ENCODE peak calls at places on chromosomes 5 and 9, in six cellular contexts. P, M, Q, I, N and X are unnamed samples.

GRCh38 chr9:92293075-92293354 is 482 bp downstream of the IARS1 start:
- DNase-seq in P (no peak), M (no peak), Q (no peak), I (no peak), N (no peak), X (no peak)

GRCh38 chr9:32722704-32723103 is 60.6 kb upstream of the TMEM215 start:
- DNase-seq in P (no peak), M (no peak), Q (no peak), I (no peak), N (no peak), X (no peak)

GRCh38 chr5:155260798-155261197 is 247.2 kb downstream of the KIF4B start:
- DNase-seq in P (no peak), M (no peak), Q (no peak), I (no peak), N (peak; percentile 72), X (no peak)

GRCh38 chr5:54415896-54416640 is 39.4 kb upstream of the HSPB3 start:
- DNase-seq in P (peak; percentile 69), M (no peak), Q (no peak), I (no peak), N (no peak), X (no peak)

GRCh38 chr5:54701179-54701578 is 183.6 kb downstream of the SNX18 start:
- DNase-seq in P (peak; percentile 57), M (no peak), Q (no peak), I (no peak), N (no peak), X (no peak)

GRCh38 chr9:111036946-111037743 is 1.1 kb downstream of the LPAR1 start:
- DNase-seq in P (no peak), M (no peak), Q (no peak), I (no peak), N (no peak), X (no peak)

GRCh38 chr9:19404278-19405075 is 4.3 kb upstream of the ACER2 start:
- DNase-seq in P (peak; percentile 94), M (no peak), Q (no peak), I (no peak), N (no peak), X (no peak)

GRCh38 chr5:149380466-149381121 is 1.5 kb upstream of the IL17B start:
- DNase-seq in P (no peak), M (no peak), Q (no peak), I (no peak), N (no peak), X (no peak)

GRCh38 chr5:204462-204861 is 13.2 kb downstream of the LRRC14B start:
- DNase-seq in P (no peak), M (no peak), Q (no peak), I (no peak), N (no peak), X (no peak)

GRCh38 chr9:109451311-109452025 is 46.6 kb downstream of the PTPN3 start:
- DNase-seq in P (no peak), M (no peak), Q (no peak), I (no peak), N (peak; percentile 61), X (no peak)

GRCh38 chr5:136133416-136134383 is 1.1 kb downstream of the SMAD5 start:
- DNase-seq in P (no peak), M (no peak), Q (peak; percentile 32), I (peak; percentile 30), N (peak; percentile 34), X (peak; percentile 53)

GRCh38 chr5:131634666-131634995 is 398 bp downstream of the RAPGEF6 start:
- DNase-seq in P (no peak), M (peak; percentile 51), Q (peak; percentile 53), I (peak; percentile 68), N (peak; percentile 87), X (peak; percentile 30)

GRCh38 chr9:79955300-79955699 is 383.5 kb downstream of the TLE4 start:
- DNase-seq in P (no peak), M (no peak), Q (no peak), I (no peak), N (no peak), X (no peak)
- TF ChIP-seq CTCF in P (peak; percentile 26), M (no peak), Q (no peak), I (no peak), N (peak; percentile 56), X (no peak)

GRCh38 chr5:127959152-127959764 is 124.3 kb upstream of the SLC12A2 start:
- DNase-seq in P (no peak), M (no peak), Q (no peak), I (no peak), N (no peak), X (peak; percentile 87)

GRCh38 chr5:127960126-127960744 is 123.3 kb upstream of the SLC12A2 start:
- DNase-seq in P (no peak), M (no peak), Q (no peak), I (no peak), N (no peak), X (no peak)

GRCh38 chr5:127957701-127958190 is 125.8 kb upstream of the SLC12A2 start:
- DNase-seq in P (no peak), M (no peak), Q (no peak), I (no peak), N (no peak), X (no peak)

GRCh38 chr5:127958421-127959011 is 125.0 kb upstream of the SLC12A2 start:
- DNase-seq in P (no peak), M (no peak), Q (no peak), I (no peak), N (no peak), X (no peak)

GRCh38 chr5:127957183-127957582 is 126.4 kb upstream of the SLC12A2 start:
- DNase-seq in P (no peak), M (no peak), Q (no peak), I (no peak), N (no peak), X (no peak)
- TF ChIP-seq CTCF in P (no peak), M (no peak), Q (no peak), I (no peak), N (no peak), X (no peak)

DNA sequence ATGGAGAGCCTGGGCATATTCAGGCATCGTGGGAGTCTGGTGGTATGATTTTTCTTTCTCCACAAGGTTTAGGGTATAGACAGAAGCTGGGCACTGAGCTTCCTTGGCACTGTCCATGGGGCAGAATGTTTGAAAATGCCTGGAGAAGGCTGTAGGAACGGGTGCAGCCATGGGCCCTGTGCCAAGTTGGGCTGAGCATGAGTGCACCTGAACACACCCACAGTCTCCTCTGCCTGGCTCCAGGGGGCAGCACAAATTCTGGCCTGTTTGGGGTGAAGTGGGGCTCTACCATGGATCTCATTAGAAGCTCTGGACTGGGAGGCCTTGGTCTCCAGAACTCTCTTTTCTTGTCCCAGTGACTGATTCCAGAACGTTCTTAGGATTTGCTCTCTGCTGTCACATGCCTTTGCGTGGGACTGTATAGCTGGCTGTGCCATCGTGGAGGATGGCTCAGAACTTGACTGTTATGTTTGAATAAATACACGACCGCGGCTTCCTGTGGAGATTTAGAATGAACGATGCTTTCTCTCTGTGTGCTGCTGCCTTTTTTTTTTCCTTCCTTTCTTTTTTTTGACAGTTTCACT is 229.8 kb downstream of the FANCC start:
- DNase-seq in P (peak; percentile 44), M (no peak), Q (no peak), I (no peak), N (no peak), X (no peak)
- TF ChIP-seq CTCF in P (peak; percentile 74), M (no peak), Q (no peak), I (no peak), N (peak; percentile 42), X (no peak)

GRCh38 chr5:41695920-41696582 is 174.2 kb downstream of the OXCT1 start:
- DNase-seq in P (no peak), M (no peak), Q (no peak), I (no peak), N (peak; percentile 40), X (no peak)
- TF ChIP-seq CTCF in P (no peak), M (no peak), Q (peak; percentile 36), I (no peak), N (peak; percentile 51), X (peak; percentile 37)

GRCh38 chr5:133051547-133052316 is at the start of gene HSPA4:
- DNase-seq in P (peak; percentile 95), M (peak; percentile 93), Q (peak; percentile 94), I (peak; percentile 96), N (peak; percentile 98), X (peak; percentile 96)
- TF ChIP-seq CTCF in P (no peak), M (no peak), Q (no peak), I (no peak), N (no peak), X (no peak)

DNA sequence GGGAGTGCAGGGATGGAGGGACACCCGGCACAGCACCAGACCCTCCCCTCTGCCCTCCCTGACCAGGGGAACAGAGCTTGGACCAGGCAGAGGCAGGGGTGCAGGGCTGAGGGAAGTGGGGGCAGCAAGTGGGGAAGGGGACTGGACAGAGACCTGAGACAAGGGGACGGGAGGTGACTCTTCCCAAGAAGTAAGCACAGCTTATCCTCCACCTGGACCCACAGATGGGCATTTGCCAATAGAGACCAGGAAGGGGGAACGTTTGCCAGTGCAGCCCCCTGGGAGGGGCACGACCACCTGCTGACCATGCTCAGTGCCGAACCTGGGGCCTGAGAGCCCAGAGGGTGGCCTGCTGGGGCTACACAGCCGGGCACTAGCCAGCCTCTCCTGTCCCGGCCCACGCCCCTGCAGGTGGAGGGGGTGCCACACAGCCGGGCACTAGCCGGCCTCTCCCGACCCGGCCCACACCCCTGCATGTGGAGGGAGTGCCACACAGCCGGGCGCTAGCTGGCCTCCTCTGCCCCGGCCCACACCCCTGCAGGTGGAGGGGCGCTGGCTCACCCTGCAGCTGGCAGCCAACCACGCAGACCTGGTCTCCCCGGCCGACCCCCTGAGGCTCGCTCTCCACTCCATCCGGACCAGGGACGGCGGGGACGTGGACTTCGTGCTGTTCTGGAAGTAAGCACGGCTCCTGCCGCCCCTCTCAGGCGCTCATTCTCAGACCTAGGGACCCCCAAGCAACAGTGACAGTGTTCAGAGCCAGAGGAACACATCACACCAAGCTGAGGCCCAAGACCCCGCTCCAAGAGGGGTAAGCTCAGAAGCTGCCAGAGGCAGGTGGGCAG is 24.3 kb downstream of the GLT6D1 start:
- DNase-seq in P (no peak), M (no peak), Q (no peak), I (no peak), N (no peak), X (peak; percentile 37)
- TF ChIP-seq CTCF in P (no peak), M (no peak), Q (no peak), I (no peak), N (no peak), X (no peak)

DNA sequence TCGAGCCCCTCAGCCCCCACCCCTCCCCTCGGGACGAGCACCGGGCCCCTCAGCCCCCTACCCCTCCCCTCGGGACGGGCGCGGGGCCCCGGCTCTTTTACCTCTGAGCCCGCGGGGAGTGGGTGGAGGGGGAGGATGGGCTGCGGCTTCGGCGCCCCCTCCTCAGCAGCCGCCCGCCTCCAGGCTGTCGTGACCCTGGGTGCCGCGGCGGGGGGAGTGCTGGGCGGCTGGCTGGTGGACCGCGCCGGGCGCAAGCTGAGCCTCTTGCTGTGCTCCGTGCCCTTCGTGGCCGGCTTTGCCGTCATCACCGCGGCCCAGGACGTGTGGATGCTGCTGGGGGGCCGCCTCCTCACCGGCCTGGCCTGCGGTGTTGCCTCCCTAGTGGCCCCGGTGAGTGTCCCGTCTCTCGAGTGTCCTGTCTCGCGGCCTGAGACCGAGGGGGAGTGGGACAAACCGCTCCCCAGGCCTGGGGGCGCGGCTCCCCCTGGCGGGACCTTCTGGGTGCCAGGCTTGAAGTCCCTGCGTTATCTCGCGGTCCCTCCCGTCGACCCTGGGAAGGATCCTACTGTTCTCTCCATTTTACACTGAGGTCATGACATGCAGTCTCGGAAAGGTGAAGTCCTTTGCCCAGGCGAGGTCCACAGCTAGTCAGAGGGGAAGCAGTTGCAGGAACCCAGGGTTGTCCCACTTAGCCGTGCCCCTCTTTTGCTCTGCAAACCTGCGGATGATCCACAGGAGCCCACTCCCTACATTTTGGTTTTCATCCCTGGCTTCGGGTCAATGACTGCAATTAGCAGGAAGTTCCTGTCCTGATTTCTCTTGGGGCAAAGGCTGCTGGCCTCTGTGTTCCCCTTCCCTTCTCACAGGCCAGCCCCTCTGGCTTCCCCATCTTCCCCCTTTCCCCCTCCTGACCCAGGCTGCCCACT is 1.0 kb downstream of the SLC2A8 start:
- DNase-seq in P (no peak), M (peak; percentile 21), Q (peak; percentile 35), I (peak; percentile 66), N (peak; percentile 52), X (peak; percentile 65)
- TF ChIP-seq CTCF in P (peak; percentile 68), M (no peak), Q (peak; percentile 62), I (peak; percentile 26), N (peak; percentile 63), X (no peak)